ENCODE peak calls at places on chromosomes 1 and 21, in nine cellular contexts. N, C, S, V, W, B, T, M and I are unnamed samples.

GRCh38 chr1:68173283-68174172 is 58.8 kb downstream of the WLS start:
- DNase-seq in N (no peak), C (no peak), S (peak), V (no peak), W (no peak), B (no peak), T (no peak), M (no peak), I (no peak)

GRCh38 chr1:36366091-36366661 is 19.5 kb downstream of the STK40 start:
- DNase-seq in N (peak), C (no peak), S (no peak), V (peak), W (peak), B (no peak), T (no peak), M (no peak), I (no peak)

GRCh38 chr21:15034126-15034848 is 30.5 kb downstream of the NRIP1 start:
- DNase-seq in N (no peak), C (no peak), S (no peak), V (no peak), W (no peak), B (no peak), T (no peak), M (peak), I (no peak)

GRCh38 chr1:34406377-34406776 is 229.7 kb downstream of the C1orf94 start:
- DNase-seq in N (no peak), C (no peak), S (no peak), V (no peak), W (no peak), B (no peak), T (no peak), M (no peak), I (no peak)

GRCh38 chr1:180360333-180361075 is 130.4 kb downstream of the LHX4 start:
- DNase-seq in N (no peak), C (no peak), S (peak), V (no peak), W (no peak), B (no peak), T (no peak), M (no peak), I (no peak)

GRCh38 chr1:107477233-107477632 is 336.4 kb downstream of the NTNG1 start:
- DNase-seq in N (no peak), C (no peak), S (no peak), V (no peak), W (no peak), B (no peak), T (no peak), M (no peak), I (peak)

GRCh38 chr1:196078691-196079090 is 529.5 kb downstream of the KCNT2 start:
- DNase-seq in N (no peak), C (no peak), S (peak), V (no peak), W (no peak), B (no peak), T (no peak), M (no peak), I (no peak)

GRCh38 chr1:197725044-197725443 is 50.2 kb downstream of the DENND1B start:
- DNase-seq in N (no peak), C (no peak), S (peak), V (no peak), W (no peak), B (no peak), T (no peak), M (no peak), I (no peak)

GRCh38 chr1:161816201-161816600 is 50.1 kb downstream of the ATF6 start:
- DNase-seq in N (no peak), C (no peak), S (no peak), V (no peak), W (no peak), B (no peak), T (no peak), M (no peak), I (no peak)

GRCh38 chr1:230005040-230005439 is 62.0 kb upstream of the GALNT2 start:
- DNase-seq in N (no peak), C (no peak), S (no peak), V (no peak), W (no peak), B (no peak), T (no peak), M (no peak), I (no peak)

GRCh38 chr1:50493710-50494109 is 70.5 kb upstream of the DMRTA2 start:
- DNase-seq in N (no peak), C (no peak), S (peak), V (no peak), W (no peak), B (no peak), T (no peak), M (no peak), I (no peak)

GRCh38 chr1:244862354-244862698 is 2.0 kb downstream of the HNRNPU start:
- DNase-seq in N (no peak), C (peak), S (peak), V (peak), W (no peak), B (no peak), T (no peak), M (no peak), I (no peak)

GRCh38 chr1:51433269-51433971 is 85.6 kb downstream of the EPS15 start:
- DNase-seq in N (no peak), C (no peak), S (peak), V (no peak), W (no peak), B (no peak), T (peak), M (no peak), I (no peak)

GRCh38 chr1:227869851-227870305 is 54.4 kb downstream of the PRSS38 start:
- DNase-seq in N (no peak), C (no peak), S (no peak), V (no peak), W (peak), B (no peak), T (no peak), M (no peak), I (no peak)

GRCh38 chr1:192737311-192737710 is 71.5 kb upstream of the RGS2 start:
- DNase-seq in N (no peak), C (no peak), S (no peak), V (no peak), W (no peak), B (no peak), T (no peak), M (no peak), I (no peak)

GRCh38 chr1:61397915-61398314 is 315.6 kb downstream of the NFIA start:
- DNase-seq in N (no peak), C (no peak), S (no peak), V (no peak), W (no peak), B (no peak), T (no peak), M (no peak), I (no peak)

GRCh38 chr21:37459575-37459974 is 93.0 kb downstream of the DYRK1A start:
- DNase-seq in N (no peak), C (no peak), S (no peak), V (no peak), W (no peak), B (no peak), T (no peak), M (no peak), I (no peak)

DNA sequence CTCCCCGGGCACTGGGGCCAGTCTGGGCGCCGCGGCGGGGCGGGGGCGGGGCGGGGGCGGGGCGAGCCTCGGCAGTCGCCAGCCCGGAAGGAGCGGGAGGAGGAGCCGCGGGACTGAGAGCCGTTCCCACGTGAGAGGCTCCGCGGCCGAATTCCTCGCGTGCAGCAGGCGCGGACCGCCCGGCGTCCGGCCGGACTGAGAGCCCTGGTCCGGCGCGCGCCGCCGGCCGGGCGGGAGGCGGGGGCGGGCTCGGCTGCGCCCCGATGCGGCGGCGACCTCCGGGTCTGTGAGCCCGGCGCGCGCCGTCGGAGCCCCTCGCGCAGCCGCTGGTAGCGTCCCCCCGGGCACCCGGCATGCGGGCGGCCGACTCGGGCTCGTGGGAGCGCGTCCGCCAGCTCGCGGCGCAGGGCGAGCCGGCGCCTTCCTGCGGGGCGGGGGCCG is 229.5 kb upstream of the TMEM51 start:
- DNase-seq in N (peak), C (peak), S (peak), V (no peak), W (no peak), B (peak), T (no peak), M (peak), I (no peak)
- H3K4me3 ChIP-seq in N (peak), C (no peak), S (peak), V (no peak), W (no peak), B (peak), T (no peak), M (peak), I (peak)

DNA sequence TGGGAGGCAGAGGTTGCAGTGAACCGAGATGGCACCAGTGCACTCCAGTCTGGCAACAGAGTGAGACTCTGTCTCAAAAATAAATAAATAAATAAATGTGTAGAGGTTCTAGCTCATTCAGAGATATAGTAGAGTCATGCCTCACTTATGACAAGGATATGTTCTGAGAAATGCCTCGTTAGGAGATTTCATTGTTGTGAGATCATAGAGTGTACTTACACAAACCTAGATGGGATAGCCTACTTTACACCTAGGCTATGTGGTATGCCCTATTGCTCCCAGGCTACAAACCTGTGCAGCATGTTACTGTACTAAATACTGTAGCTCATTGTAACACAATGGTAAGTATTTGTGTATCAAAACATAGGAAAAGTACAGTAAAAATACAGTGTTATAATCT is 155.3 kb upstream of the JUN start:
- DNase-seq in N (no peak), C (no peak), S (peak), V (no peak), W (no peak), B (no peak), T (no peak), M (no peak), I (no peak)
- H3K4me3 ChIP-seq in N (no peak), C (no peak), S (no peak), V (no peak), W (no peak), B (no peak), T (no peak), M (no peak), I (no peak)

GRCh38 chr1:201482755-201483154 is 13.8 kb upstream of the PHLDA3 start:
- DNase-seq in N (no peak), C (peak), S (no peak), V (no peak), W (no peak), B (no peak), T (no peak), M (no peak), I (no peak)

GRCh38 chr1:201481004-201481380 is 12.0 kb upstream of the PHLDA3 start:
- DNase-seq in N (no peak), C (no peak), S (no peak), V (no peak), W (no peak), B (no peak), T (no peak), M (no peak), I (no peak)

GRCh38 chr1:201479331-201479730 is 10.3 kb upstream of the PHLDA3 start:
- DNase-seq in N (no peak), C (no peak), S (no peak), V (no peak), W (no peak), B (no peak), T (no peak), M (no peak), I (no peak)

GRCh38 chr1:201481761-201482493 is 12.9 kb upstream of the PHLDA3 start:
- DNase-seq in N (peak), C (peak), S (peak), V (peak), W (peak), B (peak), T (no peak), M (peak), I (peak)

GRCh38 chr1:201480231-201481003 is 11.4 kb upstream of the PHLDA3 start:
- DNase-seq in N (peak), C (peak), S (peak), V (peak), W (peak), B (peak), T (peak), M (peak), I (peak)
- H3K4me3 ChIP-seq in N (peak), C (peak), S (peak), V (peak), W (peak), B (peak), T (no peak), M (peak), I (peak)

GRCh38 chr1:39696448-39696847 is 5.2 kb upstream of the HPCAL4 start:
- DNase-seq in N (no peak), C (no peak), S (no peak), V (no peak), W (no peak), B (no peak), T (no peak), M (no peak), I (no peak)
- H3K4me3 ChIP-seq in N (no peak), C (no peak), S (no peak), V (no peak), W (no peak), B (no peak), T (no peak), M (no peak), I (no peak)